ENCODE peak calls at places on chromosomes 6 and 20, in ten cellular contexts. R is breast epithelium; B is endothelial cell of umbilical vein; J is heart left ventricle; W is PC-3; N is CD8-positive, alpha-beta T cell; I is astrocyte of the cerebellum; M is tibial artery; L is body of pancreas; Y is Caco-2. U is an unnamed sample.

GRCh38 chr6:154337423-154338005 is 19.1 kb downstream of the IPCEF1 start:
- DNase-seq in R (no peak), B (no peak), J (no peak), W (no peak), N (no peak), I (no peak), M (no peak), L (no peak), Y (no peak), U (no peak)

GRCh38 chr6:71463061-71463460 is 174.4 kb downstream of the OGFRL1 start:
- DNase-seq in R (no peak), B (no peak), J (no peak), W (no peak), N (no peak), I (no peak), M (no peak), L (no peak), Y (no peak), U (no peak)

GRCh38 chr6:154566866-154567265 is 56.4 kb upstream of the CNKSR3 start:
- DNase-seq in R (no peak), B (no peak), J (no peak), W (no peak), N (no peak), I (no peak), M (no peak), L (no peak), Y (no peak), U (no peak)

GRCh38 chr6:43796168-43796567 is 26.2 kb downstream of the VEGFA start:
- DNase-seq in R (no peak), B (no peak), J (no peak), W (no peak), N (no peak), I (no peak), M (no peak), L (no peak), Y (no peak), U (no peak)

GRCh38 chr6:32167761-32168262 is 3.4 kb downstream of the EGFL8 start:
- DNase-seq in R (no peak), B (no peak), J (no peak), W (no peak), N (no peak), I (no peak), M (no peak), L (no peak), Y (no peak), U (no peak)

GRCh38 chr20:16580127-16580526 is 6.9 kb upstream of the KIF16B start:
- DNase-seq in R (no peak), B (no peak), J (no peak), W (peak), N (no peak), I (no peak), M (no peak), L (no peak), Y (peak), U (peak)

GRCh38 chr6:150354754-150355571 is 13.8 kb upstream of the IYD start:
- DNase-seq in R (no peak), B (no peak), J (no peak), W (no peak), N (no peak), I (no peak), M (no peak), L (no peak), Y (peak), U (no peak)

GRCh38 chr20:59565768-59566461 is 38.4 kb upstream of the PHACTR3 start:
- DNase-seq in R (no peak), B (no peak), J (no peak), W (no peak), N (no peak), I (no peak), M (no peak), L (no peak), Y (no peak), U (no peak)

GRCh38 chr6:20826378-20826777 is 292.1 kb downstream of the CDKAL1 start:
- DNase-seq in R (no peak), B (peak), J (no peak), W (peak), N (no peak), I (no peak), M (no peak), L (no peak), Y (no peak), U (peak)

GRCh38 chr20:25277941-25278521 is 30.1 kb downstream of the PYGB start:
- DNase-seq in R (peak), B (no peak), J (peak), W (no peak), N (no peak), I (no peak), M (peak), L (peak), Y (no peak), U (no peak)

GRCh38 chr6:139698526-139699182 is 324.2 kb upstream of the CITED2 start:
- DNase-seq in R (no peak), B (no peak), J (no peak), W (no peak), N (no peak), I (no peak), M (peak), L (peak), Y (peak), U (peak)

GRCh38 chr6:146972526-146972925 is 231.7 kb upstream of the STXBP5 start:
- DNase-seq in R (no peak), B (no peak), J (no peak), W (no peak), N (no peak), I (no peak), M (no peak), L (no peak), Y (no peak), U (no peak)

GRCh38 chr20:58555078-58555765 is 40.0 kb upstream of the APCDD1L start:
- DNase-seq in R (peak), B (peak), J (no peak), W (peak), N (no peak), I (peak), M (no peak), L (no peak), Y (no peak), U (peak)

GRCh38 chr20:38190166-38190565 is 25.1 kb upstream of the TGM2 start:
- DNase-seq in R (no peak), B (no peak), J (no peak), W (no peak), N (no peak), I (no peak), M (no peak), L (no peak), Y (no peak), U (no peak)

GRCh38 chr20:57509665-57510237 is 15.2 kb downstream of the CTCFL start:
- DNase-seq in R (no peak), B (no peak), J (no peak), W (peak), N (no peak), I (no peak), M (no peak), L (no peak), Y (peak), U (peak)

GRCh38 chr6:107495196-107495643 is 5.3 kb downstream of the SOBP start:
- DNase-seq in R (no peak), B (peak), J (no peak), W (no peak), N (no peak), I (no peak), M (no peak), L (no peak), Y (no peak), U (no peak)

GRCh38 chr20:24991897-24992419 is 593 bp downstream of the APMAP start:
- DNase-seq in R (no peak), B (no peak), J (no peak), W (peak), N (peak), I (no peak), M (no peak), L (peak), Y (peak), U (no peak)

GRCh38 chr6:28769626-28770402 is 154.0 kb downstream of the TRIM27 start:
- DNase-seq in R (no peak), B (no peak), J (no peak), W (peak), N (no peak), I (no peak), M (no peak), L (no peak), Y (peak), U (peak)
- TF ChIP-seq CTCF in R (no peak), B (no peak), J (no peak), W (peak), N (no peak), I (no peak), M (no peak), L (no peak), Y (no peak), U (no peak)

GRCh38 chr20:650954-651353 is 2.0 kb downstream of the SRXN1 start:
- DNase-seq in R (no peak), B (no peak), J (no peak), W (no peak), N (no peak), I (no peak), M (no peak), L (no peak), Y (no peak), U (no peak)

GRCh38 chr20:653110-653589 is at the start of gene SRXN1:
- DNase-seq in R (peak), B (peak), J (peak), W (peak), N (peak), I (peak), M (peak), L (peak), Y (peak), U (peak)

GRCh38 chr20:653590-654426 is 808 bp upstream of the SRXN1 start:
- DNase-seq in R (no peak), B (no peak), J (no peak), W (no peak), N (no peak), I (no peak), M (no peak), L (peak), Y (no peak), U (no peak)

GRCh38 chr20:651713-652610 is 1.0 kb downstream of the SRXN1 start:
- DNase-seq in R (no peak), B (no peak), J (no peak), W (peak), N (no peak), I (no peak), M (no peak), L (no peak), Y (peak), U (no peak)

DNA sequence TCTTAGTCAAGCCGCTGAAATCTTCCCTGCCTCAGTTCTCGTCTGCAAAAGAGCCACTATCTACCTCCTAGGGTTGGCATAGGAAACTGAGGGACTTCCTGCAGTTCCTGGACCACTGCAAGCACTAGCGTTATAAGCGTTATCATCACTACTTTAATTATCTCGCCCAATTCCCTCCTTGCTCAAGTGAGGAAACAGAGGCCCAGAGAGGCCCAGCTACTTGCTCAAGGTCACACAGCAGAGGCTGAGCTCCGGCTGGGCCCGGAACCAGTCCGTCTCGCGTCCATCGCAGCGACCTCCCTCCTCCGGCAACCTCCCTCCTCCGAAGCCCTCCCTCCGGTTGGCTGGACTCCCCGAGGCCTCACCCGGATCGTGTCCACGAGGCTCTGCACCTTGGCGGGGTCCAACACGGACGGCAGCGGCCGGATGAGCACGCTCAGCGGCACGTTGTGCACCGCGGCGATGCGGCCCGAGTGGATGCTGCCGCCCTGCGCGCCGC is 340 bp downstream of the SRXN1 start:
- DNase-seq in R (no peak), B (peak), J (peak), W (peak), N (no peak), I (no peak), M (no peak), L (peak), Y (no peak), U (no peak)
- H3K4me3 ChIP-seq in R (peak), B (peak), J (peak), W (peak), N (peak), I (peak), M (peak), L (peak), Y (peak), U (peak)

DNA sequence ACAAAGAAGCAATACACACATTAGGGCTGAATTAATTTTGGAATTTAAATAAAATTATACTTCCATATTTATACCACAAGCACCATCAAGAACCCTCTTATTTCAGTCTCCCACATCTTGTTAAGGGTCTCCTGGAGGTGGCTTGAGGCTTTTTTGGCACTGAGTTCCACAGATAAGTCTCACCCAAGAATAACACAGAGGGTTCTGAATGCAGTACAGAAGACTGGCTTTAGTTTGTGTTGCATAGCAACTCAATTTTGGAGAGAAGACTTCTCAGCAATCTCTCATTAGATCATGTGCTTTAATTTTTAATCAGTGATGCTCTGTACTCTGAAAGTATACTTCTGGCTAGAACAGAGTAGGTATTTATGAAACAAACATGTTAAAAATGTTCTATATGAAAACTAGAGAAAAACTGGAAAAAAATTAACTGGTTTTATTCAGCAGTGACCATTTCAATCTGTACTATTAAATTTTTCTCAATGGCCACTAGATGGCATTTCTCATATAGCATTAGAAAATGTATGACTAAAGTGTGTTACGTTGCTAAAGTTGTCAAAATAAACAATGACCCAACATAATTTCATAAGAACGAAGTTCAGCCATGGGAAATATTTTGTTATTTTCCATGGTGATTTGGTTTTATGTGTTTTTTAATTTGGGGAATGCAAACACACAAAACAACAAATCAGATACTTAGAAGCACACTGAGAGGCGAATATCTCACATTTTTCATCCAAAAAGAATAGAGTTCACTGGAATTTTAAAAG is 32.7 kb upstream of the MAP7 start:
- DNase-seq in R (no peak), B (peak), J (no peak), W (peak), N (no peak), I (peak), M (no peak), L (no peak), Y (no peak), U (peak)
- TF ChIP-seq CTCF in R (peak), B (peak), J (peak), W (peak), N (no peak), I (peak), M (peak), L (no peak), Y (peak), U (peak)

DNA sequence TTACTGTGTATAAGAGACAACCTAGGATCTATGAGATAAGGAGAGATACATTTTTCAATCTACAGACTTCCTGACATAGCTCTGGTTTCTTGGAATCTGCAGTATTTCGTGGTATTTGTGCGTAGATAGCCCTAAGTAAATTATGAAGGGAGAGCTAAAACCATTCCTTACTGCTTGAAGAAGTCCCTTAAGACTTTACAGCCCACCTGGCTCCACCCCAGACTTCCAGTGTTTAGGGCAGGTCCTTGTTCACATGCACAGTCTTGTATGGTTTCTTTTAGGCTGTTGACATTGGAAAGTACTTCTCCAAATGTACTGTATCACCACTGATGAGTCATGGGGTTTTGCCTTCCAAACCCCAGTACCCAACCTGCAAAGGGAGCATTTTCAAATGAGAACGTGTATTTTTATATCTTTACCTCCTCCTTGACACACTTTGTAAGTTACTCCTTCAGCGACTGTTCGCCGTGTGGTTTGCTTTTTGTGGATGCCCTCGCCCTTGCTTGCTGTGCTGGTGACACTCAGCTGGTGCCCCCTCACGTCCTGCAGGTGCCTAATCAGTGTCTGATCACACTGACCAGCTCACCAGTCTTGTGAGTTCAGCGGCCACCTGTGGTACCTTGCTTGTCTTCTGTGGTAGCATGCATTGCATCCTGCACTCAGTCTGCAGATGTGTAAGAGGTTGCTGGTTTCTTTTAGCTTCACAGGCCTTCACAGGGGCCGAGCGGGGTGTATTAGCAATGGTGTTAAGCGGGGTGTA is 73.3 kb downstream of the IGF2R start:
- DNase-seq in R (no peak), B (no peak), J (no peak), W (peak), N (no peak), I (peak), M (no peak), L (no peak), Y (no peak), U (peak)
- H3K4me3 ChIP-seq in R (no peak), B (no peak), J (no peak), W (peak), N (no peak), I (no peak), M (peak), L (no peak), Y (no peak), U (peak)